ENCODE peak calls at places on chromosomes 6 and 20, in four cellular contexts. T, K, P and L are unnamed samples. For H3K36me3, the result is how much of the 10 kb centered on the place peaks cover.

GRCh38 chr6:24004062-24004461 is 122.0 kb upstream of the NRSN1 start:
- DNase-seq in K (no peak), P (no peak), T (no peak), L (no peak)

GRCh38 chr20:53738039-53738944 is 144.7 kb upstream of the ZNF217 start:
- DNase-seq in K (peak), P (peak), T (peak), L (peak)

GRCh38 chr6:142009647-142010046 is 123.1 kb upstream of the GJE1 start:
- DNase-seq in K (no peak), P (no peak), T (no peak), L (no peak)

GRCh38 chr6:56749632-56750151 is 107.0 kb upstream of the DST start:
- DNase-seq in P (no peak), K (no peak), T (no peak), L (no peak)

GRCh38 chr6:20706293-20707165 is 172.3 kb downstream of the CDKAL1 start:
- DNase-seq in K (no peak), T (no peak), P (no peak), L (no peak)

GRCh38 chr20:56343861-56344381 is 14.9 kb upstream of the FAM210B start:
- DNase-seq in T (no peak), P (peak), K (peak), L (peak)

GRCh38 chr6:37340639-37340943 is 13.2 kb upstream of the RNF8 start:
- DNase-seq in P (no peak), K (no peak), T (no peak), L (no peak)

GRCh38 chr6:162271922-162272321 is 455.6 kb downstream of the PRKN start:
- DNase-seq in T (no peak), K (no peak), P (peak), L (no peak)

GRCh38 chr20:41530923-41531322 is 87.3 kb downstream of the CHD6 start:
- DNase-seq in T (no peak), K (no peak), P (no peak), L (no peak)

GRCh38 chr6:38413097-38413800 is 226.5 kb downstream of the BTBD9 start:
- DNase-seq in T (no peak), K (peak), P (no peak), L (no peak)

GRCh38 chr6:39543950-39544349 is 181.3 kb downstream of the KIF6 start:
- DNase-seq in K (no peak), P (no peak), T (no peak), L (no peak)

GRCh38 chr6:129188795-129189194 is 305.9 kb downstream of the LAMA2 start:
- DNase-seq in K (no peak), T (no peak), P (no peak), L (no peak)

GRCh38 chr20:53930651-53931504 is 139.5 kb downstream of the BCAS1 start:
- DNase-seq in K (no peak), P (peak), T (peak), L (no peak)

GRCh38 chr20:40953856-40954255 is 74.8 kb upstream of the TOP1 start:
- DNase-seq in T (no peak), P (no peak), K (no peak), L (no peak)

GRCh38 chr6:46757206-46757564 is 10.5 kb downstream of the ANKRD66 start:
- DNase-seq in P (no peak), T (no peak), K (no peak), L (no peak)

GRCh38 chr20:62961799-62962198 is 9.3 kb downstream of the SLC17A9 start:
- DNase-seq in T (no peak), P (no peak), K (no peak), L (no peak)

GRCh38 chr6:143549221-143549620 is 37.7 kb upstream of the FUCA2 start:
- DNase-seq in K (no peak), P (no peak), T (no peak), L (no peak)

GRCh38 chr6:138945354-138945753 is 42.7 kb downstream of the REPS1 start:
- DNase-seq in T (no peak), K (no peak), P (peak), L (no peak)

GRCh38 chr6:20846602-20847028 is 312.4 kb downstream of the CDKAL1 start:
- DNase-seq in K (no peak), P (no peak), T (no peak), L (no peak)

GRCh38 chr6:71124340-71124739 is 164.3 kb upstream of the OGFRL1 start:
- DNase-seq in K (no peak), T (no peak), P (no peak), L (no peak)

GRCh38 chr6:70520575-70520974 is 46.2 kb upstream of the SDHAF4 start:
- DNase-seq in T (no peak), P (no peak), K (no peak), L (no peak)

GRCh38 chr6:154370545-154370944 is 13.9 kb upstream of the IPCEF1 start:
- DNase-seq in P (peak), T (no peak), K (no peak), L (no peak)

GRCh38 chr6:72246926-72247325 is 360.6 kb downstream of the RIMS1 start:
- DNase-seq in P (peak), K (no peak), T (no peak), L (no peak)

GRCh38 chr6:48036316-48036715 is 74.7 kb downstream of the PTCHD4 start:
- DNase-seq in T (no peak), P (no peak), K (no peak), L (no peak)

GRCh38 chr6:77653817-77654216 is 978 bp downstream of the MEI4 start:
- DNase-seq in K (no peak), T (no peak), P (no peak), L (no peak)

GRCh38 chr6:83303426-83303825 is 110.3 kb downstream of the RWDD2A start:
- DNase-seq in P (no peak), K (no peak), T (no peak), L (no peak)

GRCh38 chr20:4956200-4956810 is 45.0 kb downstream of the SLC23A2 start:
- DNase-seq in T (no peak), K (no peak), P (no peak), L (no peak)

GRCh38 chr6:27251672-27252251 is 4.3 kb downstream of the PRSS16 start:
- DNase-seq in T (peak), P (peak), K (peak), L (peak)

GRCh38 chr6:24969343-24969860 is 33.6 kb upstream of the RIPOR2 start:
- DNase-seq in T (no peak), K (no peak), P (no peak), L (no peak)

GRCh38 chr6:30007132-30007764 is 53.8 kb upstream of the POLR1H start:
- DNase-seq in K (peak), P (peak), T (peak), L (peak)

GRCh38 chr20:8573686-8574085 is 441.6 kb downstream of the PLCB1 start:
- DNase-seq in T (no peak), K (no peak), P (no peak), L (no peak)

GRCh38 chr6:56827908-56828649 is 126.8 kb upstream of the BEND6 start:
- DNase-seq in P (no peak), K (no peak), T (no peak), L (no peak)

GRCh38 chr6:52610745-52611355 is 34.0 kb upstream of the TRAM2 start:
- DNase-seq in T (no peak), K (no peak), P (no peak), L (no peak)

GRCh38 chr6:26031151-26031594 is 56.1 kb upstream of the HFE start:
- DNase-seq in P (no peak), K (no peak), T (no peak), L (no peak)

GRCh38 chr20:58880994-58881752 is 28.7 kb downstream of the GNAS start:
- DNase-seq in P (no peak), T (no peak), K (no peak), L (no peak)
- TF ChIP-seq CTCF in P (peak), T (no peak), K (no peak), L (no peak)

GRCh38 chr20:47642624-47643023 is 140.9 kb downstream of the NCOA3 start:
- DNase-seq in K (no peak), P (no peak), T (no peak), L (no peak)

GRCh38 chr20:47645632-47646031 is 139.6 kb downstream of the SULF2 start:
- DNase-seq in T (no peak), P (no peak), K (no peak), L (no peak)

GRCh38 chr20:47638851-47639250 is 137.2 kb downstream of the NCOA3 start:
- DNase-seq in T (no peak), K (no peak), P (no peak), L (no peak)

GRCh38 chr20:47647994-47648393 is 137.3 kb downstream of the SULF2 start:
- DNase-seq in P (no peak), T (no peak), K (no peak), L (no peak)

DNA sequence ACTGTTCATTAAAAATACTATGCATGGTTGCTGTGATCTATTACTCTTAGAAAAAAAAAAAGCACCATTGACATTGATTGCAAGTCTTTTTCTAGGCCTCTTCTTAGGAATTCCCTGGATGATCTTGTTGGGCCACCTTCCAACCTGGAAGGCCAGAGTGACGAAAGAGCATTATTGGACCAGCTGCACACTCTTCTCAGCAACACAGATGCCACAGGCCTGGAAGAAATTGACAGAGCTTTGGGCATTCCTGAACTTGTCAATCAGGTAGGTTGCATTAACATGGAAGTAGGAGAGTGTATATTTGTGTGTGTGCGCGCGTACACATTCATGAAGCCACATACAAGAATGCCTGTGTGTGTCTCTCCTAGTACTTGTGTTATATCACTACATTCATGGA is 140.4 kb downstream of the NCOA3 start:
- DNase-seq in T (no peak), K (no peak), P (no peak), L (no peak)
- H3K36me3 ChIP-seq in T (under half), K (half or more), P (half or more), L (half or more)

DNA sequence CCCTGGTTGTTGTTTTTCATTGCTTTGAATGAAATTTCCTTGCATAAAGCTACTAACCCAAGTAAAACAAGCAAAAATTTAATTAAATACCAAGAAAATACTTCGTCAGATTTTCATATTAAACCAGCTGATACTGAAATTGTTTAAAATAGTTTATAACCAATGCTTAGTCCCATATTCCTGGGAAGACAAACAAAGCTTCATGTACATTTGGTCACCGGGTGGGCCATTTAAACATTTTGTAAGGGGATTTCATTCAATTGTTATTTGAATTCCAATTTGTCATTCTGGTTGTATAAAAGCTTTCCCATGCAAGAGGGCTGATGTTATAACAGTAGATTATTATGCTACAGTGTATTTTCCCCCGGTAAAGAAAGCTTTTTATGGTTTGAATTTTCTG is 578 bp upstream of the RBBP9 start:
- DNase-seq in P (no peak), T (no peak), K (no peak), L (no peak)
- H3K27ac ChIP-seq in P (peak), T (no peak), K (peak), L (no peak)

DNA sequence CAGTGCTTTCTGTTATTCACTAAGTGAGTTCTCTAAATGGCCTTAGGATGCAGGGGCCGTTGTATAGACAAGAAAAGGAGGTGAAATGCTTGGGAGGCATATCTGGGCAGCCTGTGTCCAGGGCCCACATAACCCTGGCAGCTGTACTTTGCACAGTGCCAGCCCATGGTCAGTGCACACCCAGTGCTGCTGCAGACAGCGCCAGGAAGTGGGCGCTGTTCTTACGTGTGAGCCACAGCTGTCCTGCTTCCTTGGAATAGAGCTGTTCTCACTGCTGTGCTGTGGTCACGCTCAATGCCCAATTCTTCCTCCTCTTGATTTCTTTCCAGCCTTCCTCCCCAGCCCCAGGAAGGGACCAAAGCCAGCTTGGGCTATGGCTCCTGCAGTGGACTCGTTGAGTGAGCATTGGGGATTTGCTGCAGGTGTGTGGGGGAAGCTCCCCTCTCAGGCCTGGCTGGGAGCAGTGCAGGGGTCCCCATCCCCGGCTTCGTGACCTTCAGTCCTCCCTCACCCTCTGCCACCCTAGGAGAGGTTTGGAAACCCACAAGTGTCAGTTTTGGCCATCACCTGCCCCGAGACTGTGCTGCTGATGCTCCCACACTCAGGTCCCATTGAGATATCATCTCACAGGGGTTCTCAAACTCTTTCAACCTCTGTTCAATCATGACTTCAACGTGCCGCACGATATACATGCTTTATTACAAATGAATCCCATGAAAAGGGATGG is 246.8 kb upstream of the EXOC2 start:
- DNase-seq in T (no peak), P (no peak), K (no peak), L (no peak)
- TF ChIP-seq CTCF in T (no peak), P (no peak), K (no peak), L (no peak)

GRCh38 chr20:49043000-49043399 is 3.1 kb upstream of the CSE1L start:
- DNase-seq in P (peak), K (no peak), T (no peak), L (no peak)

GRCh38 chr20:49045440-49046086 is 549 bp upstream of the CSE1L start:
- DNase-seq in P (no peak), T (peak), K (peak), L (peak)

GRCh38 chr20:49046087-49046900 is at the start of gene CSE1L:
- DNase-seq in K (peak), P (peak), T (peak), L (peak)
- H3K36me3 ChIP-seq in K (under half), P (under half), T (under half), L (under half)

DNA sequence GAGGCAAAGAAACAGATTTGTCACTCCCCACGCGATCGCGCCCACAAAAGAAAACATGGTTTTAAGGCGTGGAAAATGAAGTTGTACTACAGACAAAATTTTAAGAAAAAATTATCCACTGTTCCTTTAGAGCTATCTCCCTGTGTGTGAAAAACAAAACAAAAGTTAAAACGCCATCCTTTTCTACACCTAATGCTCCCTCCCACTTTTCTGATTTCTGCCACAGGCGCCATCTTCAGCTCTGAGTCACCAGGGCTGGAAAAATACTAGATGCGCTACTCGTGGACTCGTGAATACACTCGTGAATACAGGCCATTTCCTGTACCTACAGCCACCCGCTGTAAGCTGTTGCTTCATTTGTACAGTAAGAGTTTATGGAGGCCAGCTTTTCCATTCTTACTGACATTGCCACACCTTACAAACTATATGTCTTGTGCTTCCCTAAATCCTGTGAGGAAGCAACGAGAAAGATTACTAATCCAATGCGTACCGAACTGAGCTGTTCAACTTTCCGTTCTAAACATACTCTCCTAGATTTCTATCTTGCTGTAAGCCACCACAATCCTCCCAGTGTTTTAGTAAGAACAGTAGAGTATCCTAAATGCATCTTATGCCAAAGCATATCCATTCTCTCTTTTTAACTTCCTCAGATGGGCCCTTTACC is 770 bp upstream of the AHI1 start:
- DNase-seq in K (peak), P (peak), T (peak), L (peak)
- H3K27ac ChIP-seq in K (peak), P (peak), T (peak), L (peak)

DNA sequence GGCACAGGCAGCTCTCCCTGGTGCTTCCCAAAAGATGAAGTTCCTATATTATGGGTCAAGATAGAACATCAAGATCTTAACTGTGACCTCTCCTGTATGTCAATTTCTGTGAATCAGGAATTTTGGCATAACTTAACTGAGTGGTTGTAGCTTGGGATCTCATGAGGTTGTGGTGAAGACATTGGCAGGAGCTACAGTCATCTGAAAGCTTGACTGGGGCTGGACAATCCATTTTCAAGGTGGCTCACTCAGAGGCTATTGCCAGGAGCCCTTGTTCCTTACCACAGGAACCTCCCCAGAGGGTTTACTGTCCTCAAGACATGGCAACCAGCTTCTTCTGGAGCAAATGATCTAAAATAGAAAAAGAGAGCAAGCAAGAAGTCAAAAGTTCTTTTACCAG is 252.2 kb downstream of the ADGB start:
- DNase-seq in P (no peak), T (no peak), K (no peak), L (no peak)
- TF ChIP-seq CTCF in P (no peak), T (no peak), K (no peak), L (no peak)